ENCODE peak calls at places on chromosomes 7 and 10, in ten cellular contexts. B is GM23338; L is stimulated activated CD8-positive, alpha-beta memory T cell treated with anti-CD3 and anti-CD28 coated beads, Interleukin-7, amount 100 ng/mL, for 1 hour; H is kidney glomerular epithelial cell; T is T-helper 1 cell; N is EL; Q is activated CD8-positive, alpha-beta T cell treated with anti-CD3 and anti-CD28 coated beads, Interleukin-2, amount 10 ng/mL, durations not matched to agents 7 days and 5 days; E is Panc1; R is RWPE1; X is neuronal stem cell. A is an unnamed sample.

GRCh38 chr7:18206331-18206730 is 178.7 kb upstream of the PRPS1L1 start:
- DNase-seq in B (no peak), L (no peak), H (no peak), T (no peak), N (no peak), Q (no peak), E (no peak), R (no peak), X (no peak), A (no peak)

GRCh38 chr10:75062191-75062849 is 49.1 kb upstream of the SAMD8 start:
- DNase-seq in B (no peak), L (no peak), H (no peak), T (no peak), N (no peak), Q (no peak), E (no peak), R (no peak), X (no peak), A (no peak)

GRCh38 chr10:58642283-58642682 is 129.6 kb downstream of the BICC1 start:
- DNase-seq in B (no peak), L (no peak), H (peak), T (no peak), N (peak), Q (no peak), E (no peak), R (no peak), X (no peak), A (no peak)

GRCh38 chr10:77784856-77785255 is 141.7 kb downstream of the DLG5 start:
- DNase-seq in B (no peak), L (no peak), H (peak), T (no peak), N (peak), Q (no peak), E (no peak), R (no peak), X (no peak), A (no peak)

GRCh38 chr7:27166475-27167169 is 1.3 kb upstream of the HOXA9 start:
- DNase-seq in B (peak), L (no peak), H (no peak), T (no peak), N (peak), Q (no peak), E (no peak), R (no peak), X (no peak), A (no peak)

GRCh38 chr7:101319401-101319800 is 2.2 kb downstream of the IFT22 start:
- DNase-seq in B (no peak), L (no peak), H (no peak), T (no peak), N (no peak), Q (no peak), E (no peak), R (no peak), X (no peak), A (no peak)

GRCh38 chr10:52645435-52645776 is 127.2 kb downstream of the MBL2 start:
- DNase-seq in B (no peak), L (no peak), H (no peak), T (no peak), N (no peak), Q (no peak), E (no peak), R (no peak), X (no peak), A (no peak)

GRCh38 chr10:10618139-10618538 is 399.5 kb upstream of the CELF2 start:
- DNase-seq in B (no peak), L (no peak), H (no peak), T (no peak), N (no peak), Q (no peak), E (no peak), R (no peak), X (no peak), A (no peak)